ENCODE peak calls at places on chromosomes 12 and 14, in four cellular contexts. O is activated CD4-positive, CD25-positive, alpha-beta regulatory T cell; P is SW480; G is anterior cingulate cortex. T is an unnamed sample.

GRCh38 chr12:75196865-75197264 is 12.8 kb downstream of the KCNC2 start:
- DNase-seq in O (no peak), G (no peak), P (no peak), T (no peak)

GRCh38 chr14:101030586-101030985 is 127.1 kb upstream of the RTL1 start:
- DNase-seq in G (no peak), O (no peak), P (no peak), T (no peak)

GRCh38 chr12:51371295-51371953 is 19.8 kb downstream of the GALNT6 start:
- DNase-seq in O (no peak), P (peak), G (peak), T (peak)

GRCh38 chr12:6606331-6607131 is 648 bp downstream of the CHD4 start:
- DNase-seq in P (no peak), G (peak), O (no peak), T (peak)

GRCh38 chr14:45112886-45113772 is 21.2 kb downstream of the FKBP3 start:
- DNase-seq in G (no peak), O (no peak), P (no peak), T (no peak)

GRCh38 chr14:35414365-35414764 is 9.8 kb upstream of the NFKBIA start:
- DNase-seq in G (no peak), O (no peak), P (no peak), T (no peak)

GRCh38 chr14:71985538-71986234 is 53.5 kb downstream of the RGS6 start:
- DNase-seq in P (no peak), G (no peak), O (no peak), T (no peak)

GRCh38 chr14:34539407-34540180 is at the start of gene EAPP:
- DNase-seq in P (peak), O (no peak), G (no peak), T (peak)

T was measured in endodermal cell.